ENCODE peak calls at places on chromosomes 11 and 22, in six cellular contexts. O, S, W, L, I and T are unnamed samples.
A peak's percentile ranks its signal among the peaks of the same experiment; 100 is the strongest.

GRCh38 chr22:50228366-50228765 is 16.5 kb downstream of the TUBGCP6 start:
- DNase-seq in O (no peak), S (no peak), W (no peak), L (no peak), I (no peak), T (no peak)

GRCh38 chr11:20775331-20775730 is 105.9 kb downstream of the NELL1 start:
- DNase-seq in O (no peak), S (no peak), W (no peak), L (no peak), I (no peak), T (no peak)

GRCh38 chr11:75479598-75479986 is 46.1 kb downstream of the GDPD5 start:
- DNase-seq in O (no peak), S (no peak), W (no peak), L (no peak), I (no peak), T (no peak)

GRCh38 chr11:18384157-18384641 is 10.2 kb upstream of the LDHA start:
- DNase-seq in O (no peak), S (no peak), W (peak; percentile 49), L (no peak), I (peak; percentile 82), T (peak; percentile 95)

GRCh38 chr11:15901046-15901445 is 455.3 kb downstream of the SOX6 start:
- DNase-seq in O (no peak), S (no peak), W (peak; percentile 62), L (no peak), I (no peak), T (no peak)

GRCh38 chr11:91104237-91104636 is 881.4 kb upstream of the CHORDC1 start:
- DNase-seq in O (no peak), S (no peak), W (no peak), L (no peak), I (no peak), T (peak; percentile 17)

GRCh38 chr11:74338963-74339362 is 27.5 kb upstream of the P4HA3 start:
- DNase-seq in O (no peak), S (no peak), W (no peak), L (no peak), I (no peak), T (no peak)

GRCh38 chr11:76974179-76974891 is 59.9 kb upstream of the B3GNT6 start:
- DNase-seq in O (no peak), S (no peak), W (no peak), L (no peak), I (no peak), T (no peak)

GRCh38 chr11:85815186-85815911 is 4.4 kb upstream of the SYTL2 start:
- DNase-seq in O (no peak), S (no peak), W (no peak), L (no peak), I (peak; percentile 37), T (peak; percentile 68)

GRCh38 chr11:28632338-28632737 is 524.1 kb downstream of the METTL15 start:
- DNase-seq in O (no peak), S (no peak), W (no peak), L (no peak), I (peak; percentile 24), T (peak; percentile 18)

GRCh38 chr11:70542406-70542805 is 144.1 kb downstream of the CTTN start:
- DNase-seq in O (no peak), S (no peak), W (no peak), L (no peak), I (no peak), T (no peak)

GRCh38 chr11:6674198-6674597 is 8.9 kb downstream of the MRPL17 start:
- DNase-seq in O (no peak), S (no peak), W (no peak), L (no peak), I (no peak), T (no peak)

GRCh38 chr22:32958021-32958420 is 100.2 kb downstream of the SYN3 start:
- DNase-seq in O (no peak), S (no peak), W (no peak), L (no peak), I (no peak), T (no peak)

GRCh38 chr11:17802491-17802890 is 67.9 kb downstream of the KCNC1 start:
- DNase-seq in O (no peak), S (no peak), W (no peak), L (no peak), I (no peak), T (no peak)

GRCh38 chr11:67632175-67632981 is 2.6 kb upstream of the NUDT8 start:
- DNase-seq in O (no peak), S (no peak), W (no peak), L (no peak), I (no peak), T (no peak)

GRCh38 chr11:61429346-61429690 is 457 bp downstream of the CPSF7 start:
- DNase-seq in O (peak; percentile 53), S (no peak), W (peak; percentile 95), L (peak; percentile 42), I (peak; percentile 75), T (peak; percentile 64)

GRCh38 chr11:36164522-36165250 is 124.5 kb downstream of the COMMD9 start:
- DNase-seq in O (no peak), S (no peak), W (no peak), L (no peak), I (no peak), T (peak; percentile 28)

GRCh38 chr11:103631841-103632240 is 404.6 kb upstream of the DDI1 start:
- DNase-seq in O (no peak), S (no peak), W (no peak), L (no peak), I (no peak), T (no peak)